ENCODE peak calls at places on chromosomes 5 and 9, in seven cellular contexts. One of them, this sample, is unnamed.

GRCh38 chr9:71607571-71607970 is 160.7 kb downstream of the CEMIP2 start:
- DNase-seq in mesenchymal stem cell: no peak
- DNase-seq in K562: no peak
- DNase-seq in HCT116: no peak
- DNase-seq in keratinocyte: no peak
- DNase-seq in mesendoderm: no peak
- DNase-seq in A549: no peak
- DNase-seq in this sample: no peak

GRCh38 chr9:94860678-94861588 is 134.4 kb downstream of the AOPEP start:
- DNase-seq in mesenchymal stem cell: peak
- DNase-seq in K562: no peak
- DNase-seq in HCT116: no peak
- DNase-seq in keratinocyte: no peak
- DNase-seq in mesendoderm: no peak
- DNase-seq in A549: no peak
- DNase-seq in this sample: peak

GRCh38 chr5:141850183-141850768 is 27.9 kb downstream of the PCDH1 start:
- DNase-seq in mesenchymal stem cell: no peak
- DNase-seq in K562: peak
- DNase-seq in HCT116: no peak
- DNase-seq in keratinocyte: no peak
- DNase-seq in mesendoderm: peak
- DNase-seq in A549: peak
- DNase-seq in this sample: no peak

GRCh38 chr5:159156839-159157238 is 52.5 kb downstream of the RNF145 start:
- DNase-seq in mesenchymal stem cell: peak
- DNase-seq in K562: peak
- DNase-seq in HCT116: peak
- DNase-seq in keratinocyte: peak
- DNase-seq in mesendoderm: peak
- DNase-seq in A549: peak
- DNase-seq in this sample: peak

GRCh38 chr5:158451983-158452710 is 593.2 kb upstream of the CLINT1 start:
- DNase-seq in mesenchymal stem cell: no peak
- DNase-seq in K562: no peak
- DNase-seq in HCT116: no peak
- DNase-seq in keratinocyte: no peak
- DNase-seq in mesendoderm: no peak
- DNase-seq in A549: no peak
- DNase-seq in this sample: no peak

GRCh38 chr5:124162782-124163532 is 583.5 kb downstream of the ZNF608 start:
- DNase-seq in mesenchymal stem cell: peak
- DNase-seq in K562: no peak
- DNase-seq in HCT116: no peak
- DNase-seq in keratinocyte: no peak
- DNase-seq in mesendoderm: no peak
- DNase-seq in A549: no peak
- DNase-seq in this sample: peak

GRCh38 chr9:98410185-98410697 is 154.8 kb upstream of the TBC1D2 start:
- DNase-seq in mesenchymal stem cell: peak
- DNase-seq in K562: peak
- DNase-seq in HCT116: no peak
- DNase-seq in keratinocyte: no peak
- DNase-seq in mesendoderm: peak
- DNase-seq in A549: no peak
- DNase-seq in this sample: peak

GRCh38 chr5:179612577-179613459 is 10.7 kb downstream of the HNRNPH1 start:
- DNase-seq in mesenchymal stem cell: no peak
- DNase-seq in K562: peak
- DNase-seq in HCT116: no peak
- DNase-seq in keratinocyte: no peak
- DNase-seq in mesendoderm: no peak
- DNase-seq in A549: no peak
- DNase-seq in this sample: no peak

GRCh38 chr5:42912184-42912766 is 100.6 kb upstream of the SELENOP start:
- DNase-seq in mesenchymal stem cell: peak
- DNase-seq in K562: peak
- DNase-seq in HCT116: peak
- DNase-seq in keratinocyte: no peak
- DNase-seq in mesendoderm: peak
- DNase-seq in A549: peak
- DNase-seq in this sample: peak

GRCh38 chr5:59206132-59206581 is 623.3 kb downstream of the RAB3C start:
- DNase-seq in mesenchymal stem cell: peak
- DNase-seq in K562: no peak
- DNase-seq in HCT116: no peak
- DNase-seq in keratinocyte: no peak
- DNase-seq in mesendoderm: no peak
- DNase-seq in A549: no peak
- DNase-seq in this sample: peak

GRCh38 chr9:125700791-125701190 is 6.2 kb downstream of the MAPKAP1 start:
- DNase-seq in mesenchymal stem cell: no peak
- DNase-seq in K562: no peak
- DNase-seq in HCT116: no peak
- DNase-seq in keratinocyte: no peak
- DNase-seq in mesendoderm: peak
- DNase-seq in A549: no peak
- DNase-seq in this sample: peak

GRCh38 chr9:76153902-76154629 is 240.2 kb downstream of the RFK start:
- DNase-seq in mesenchymal stem cell: no peak
- DNase-seq in K562: no peak
- DNase-seq in HCT116: no peak
- DNase-seq in keratinocyte: no peak
- DNase-seq in mesendoderm: no peak
- DNase-seq in A549: no peak
- DNase-seq in this sample: no peak

GRCh38 chr9:104856413-104856941 is 71.5 kb downstream of the ABCA1 start:
- DNase-seq in mesenchymal stem cell: no peak
- DNase-seq in K562: no peak
- DNase-seq in HCT116: no peak
- DNase-seq in keratinocyte: no peak
- DNase-seq in mesendoderm: no peak
- DNase-seq in A549: no peak
- DNase-seq in this sample: no peak

DNA sequence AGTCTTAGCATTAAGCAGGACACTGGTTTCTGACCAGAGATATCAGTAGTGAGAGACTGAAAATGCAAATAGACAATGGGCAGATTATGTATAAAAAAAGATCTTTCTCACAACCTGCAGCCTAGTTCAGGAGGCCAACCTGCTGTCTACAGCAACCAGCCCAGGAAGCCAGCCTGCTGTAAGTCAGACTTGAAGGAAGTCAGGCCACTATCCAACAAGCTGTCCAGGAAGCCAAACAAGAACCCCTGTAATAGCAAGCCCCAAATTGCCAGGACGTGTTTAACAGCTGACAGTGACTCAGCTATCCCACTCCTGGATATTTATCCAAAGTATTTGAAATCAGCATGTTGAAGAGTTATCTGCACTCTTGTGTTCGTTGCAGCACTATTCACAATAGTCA is 121.8 kb upstream of the SPIN1 start:
- DNase-seq in mesenchymal stem cell: no peak
- DNase-seq in K562: no peak
- DNase-seq in HCT116: no peak
- DNase-seq in keratinocyte: peak
- DNase-seq in mesendoderm: no peak
- DNase-seq in A549: no peak
- DNase-seq in this sample: peak
- H3K4me2 ChIP-seq in mesenchymal stem cell: no peak
- H3K4me2 ChIP-seq in K562: no peak
- H3K4me2 ChIP-seq in HCT116: no peak
- H3K4me2 ChIP-seq in keratinocyte: peak
- H3K4me2 ChIP-seq in mesendoderm: no peak
- H3K4me2 ChIP-seq in A549: no peak
- H3K4me2 ChIP-seq in this sample: no peak

GRCh38 chr9:96523429-96523828 is 73.5 kb downstream of the HABP4 start:
- DNase-seq in mesenchymal stem cell: no peak
- DNase-seq in K562: no peak
- DNase-seq in HCT116: no peak
- DNase-seq in keratinocyte: no peak
- DNase-seq in mesendoderm: no peak
- DNase-seq in A549: no peak
- DNase-seq in this sample: peak
- H3K27ac ChIP-seq in mesenchymal stem cell: no peak
- H3K27ac ChIP-seq in K562: no peak
- H3K27ac ChIP-seq in HCT116: no peak
- H3K27ac ChIP-seq in keratinocyte: no peak
- H3K27ac ChIP-seq in mesendoderm: no peak
- H3K27ac ChIP-seq in A549: no peak
- H3K27ac ChIP-seq in this sample: no peak

GRCh38 chr5:151039665-151040064 is 19.3 kb downstream of the GPX3 start:
- DNase-seq in mesenchymal stem cell: no peak
- DNase-seq in K562: no peak
- DNase-seq in HCT116: no peak
- DNase-seq in keratinocyte: no peak
- DNase-seq in mesendoderm: no peak
- DNase-seq in A549: no peak
- DNase-seq in this sample: no peak
- H3K4me2 ChIP-seq in mesenchymal stem cell: no peak
- H3K4me2 ChIP-seq in K562: no peak
- H3K4me2 ChIP-seq in HCT116: peak
- H3K4me2 ChIP-seq in keratinocyte: no peak
- H3K4me2 ChIP-seq in mesendoderm: no peak
- H3K4me2 ChIP-seq in A549: peak
- H3K4me2 ChIP-seq in this sample: no peak

GRCh38 chr9:130429831-130430230 is 14.9 kb upstream of the ASS1 start:
- DNase-seq in mesenchymal stem cell: no peak
- DNase-seq in K562: no peak
- DNase-seq in HCT116: no peak
- DNase-seq in keratinocyte: no peak
- DNase-seq in mesendoderm: no peak
- DNase-seq in A549: no peak
- DNase-seq in this sample: no peak

GRCh38 chr9:130428096-130428665 is 16.6 kb upstream of the ASS1 start:
- DNase-seq in mesenchymal stem cell: no peak
- DNase-seq in K562: no peak
- DNase-seq in HCT116: no peak
- DNase-seq in keratinocyte: no peak
- DNase-seq in mesendoderm: no peak
- DNase-seq in A549: no peak
- DNase-seq in this sample: no peak

GRCh38 chr9:130430734-130431535 is 13.8 kb upstream of the ASS1 start:
- DNase-seq in mesenchymal stem cell: no peak
- DNase-seq in K562: no peak
- DNase-seq in HCT116: no peak
- DNase-seq in keratinocyte: no peak
- DNase-seq in mesendoderm: no peak
- DNase-seq in A549: no peak
- DNase-seq in this sample: no peak

GRCh38 chr9:130430232-130430631 is 14.5 kb upstream of the ASS1 start:
- DNase-seq in mesenchymal stem cell: no peak
- DNase-seq in K562: no peak
- DNase-seq in HCT116: no peak
- DNase-seq in keratinocyte: no peak
- DNase-seq in mesendoderm: no peak
- DNase-seq in A549: no peak
- DNase-seq in this sample: no peak

GRCh38 chr9:130429407-130429806 is 15.4 kb upstream of the ASS1 start:
- DNase-seq in mesenchymal stem cell: no peak
- DNase-seq in K562: no peak
- DNase-seq in HCT116: no peak
- DNase-seq in keratinocyte: no peak
- DNase-seq in mesendoderm: no peak
- DNase-seq in A549: no peak
- DNase-seq in this sample: no peak
- H3K27ac ChIP-seq in mesenchymal stem cell: no peak
- H3K27ac ChIP-seq in K562: no peak
- H3K27ac ChIP-seq in HCT116: no peak
- H3K27ac ChIP-seq in keratinocyte: no peak
- H3K27ac ChIP-seq in mesendoderm: no peak
- H3K27ac ChIP-seq in A549: no peak
- H3K27ac ChIP-seq in this sample: no peak

GRCh38 chr5:139705655-139706587 is 57.8 kb downstream of the CXXC5 start:
- DNase-seq in mesenchymal stem cell: no peak
- DNase-seq in K562: no peak
- DNase-seq in HCT116: no peak
- DNase-seq in keratinocyte: no peak
- DNase-seq in mesendoderm: no peak
- DNase-seq in A549: no peak
- DNase-seq in this sample: no peak
- H3K4me2 ChIP-seq in mesenchymal stem cell: no peak
- H3K4me2 ChIP-seq in K562: no peak
- H3K4me2 ChIP-seq in HCT116: no peak
- H3K4me2 ChIP-seq in keratinocyte: no peak
- H3K4me2 ChIP-seq in mesendoderm: no peak
- H3K4me2 ChIP-seq in A549: no peak
- H3K4me2 ChIP-seq in this sample: no peak

GRCh38 chr5:38393636-38394035 is 135.3 kb downstream of the EGFLAM start:
- DNase-seq in mesenchymal stem cell: no peak
- DNase-seq in K562: no peak
- DNase-seq in HCT116: no peak
- DNase-seq in keratinocyte: no peak
- DNase-seq in mesendoderm: no peak
- DNase-seq in A549: no peak
- DNase-seq in this sample: no peak
- H3K27ac ChIP-seq in mesenchymal stem cell: no peak
- H3K27ac ChIP-seq in K562: no peak
- H3K27ac ChIP-seq in HCT116: no peak
- H3K27ac ChIP-seq in keratinocyte: no peak
- H3K27ac ChIP-seq in mesendoderm: no peak
- H3K27ac ChIP-seq in A549: no peak
- H3K27ac ChIP-seq in this sample: no peak

GRCh38 chr9:91359083-91359482 is 2.6 kb downstream of the AUH start:
- DNase-seq in mesenchymal stem cell: no peak
- DNase-seq in K562: no peak
- DNase-seq in HCT116: no peak
- DNase-seq in keratinocyte: no peak
- DNase-seq in mesendoderm: no peak
- DNase-seq in A549: no peak
- DNase-seq in this sample: no peak
- H3K4me2 ChIP-seq in mesenchymal stem cell: no peak
- H3K4me2 ChIP-seq in K562: peak
- H3K4me2 ChIP-seq in HCT116: no peak
- H3K4me2 ChIP-seq in keratinocyte: no peak
- H3K4me2 ChIP-seq in mesendoderm: no peak
- H3K4me2 ChIP-seq in A549: no peak
- H3K4me2 ChIP-seq in this sample: no peak